ENCODE peak calls at places on chromosomes 1 and 21, in four cellular contexts. One of them, this sample, is unnamed.

GRCh38 chr1:17874665-17875064 is 119.5 kb downstream of the ACTL8 start:
- DNase-seq in HepG2: no peak
- DNase-seq in K562: no peak
- DNase-seq in Panc1: no peak
- DNase-seq in this sample: no peak

GRCh38 chr1:151511636-151512215 is 539 bp downstream of the CGN start:
- DNase-seq in HepG2: no peak
- DNase-seq in Panc1: no peak
- DNase-seq in K562: no peak
- DNase-seq in this sample: no peak

GRCh38 chr1:183600136-183600535 is 9.9 kb upstream of the NCF2 start:
- DNase-seq in Panc1: no peak
- DNase-seq in K562: no peak
- DNase-seq in HepG2: no peak
- DNase-seq in this sample: no peak

GRCh38 chr1:32353431-32353830 is 8.9 kb downstream of the FAM229A start:
- DNase-seq in HepG2: no peak
- DNase-seq in K562: no peak
- DNase-seq in Panc1: no peak
- DNase-seq in this sample: no peak

GRCh38 chr1:202189012-202189790 is 4.4 kb upstream of the LGR6 start:
- DNase-seq in K562: peak; percentile 78
- DNase-seq in HepG2: peak; percentile 83
- DNase-seq in Panc1: peak; percentile 39
- DNase-seq in this sample: no peak

GRCh38 chr21:34702341-34702807 is 33.6 kb downstream of the CLIC6 start:
- DNase-seq in K562: no peak
- DNase-seq in HepG2: no peak
- DNase-seq in Panc1: no peak
- DNase-seq in this sample: no peak

GRCh38 chr1:204293605-204294365 is 65.9 kb downstream of the PLEKHA6 start:
- DNase-seq in Panc1: no peak
- DNase-seq in K562: no peak
- DNase-seq in HepG2: no peak
- DNase-seq in this sample: no peak

GRCh38 chr21:37045556-37045955 is 27.3 kb downstream of the PIGP start:
- DNase-seq in Panc1: no peak
- DNase-seq in K562: no peak
- DNase-seq in HepG2: no peak
- DNase-seq in this sample: no peak

GRCh38 chr1:242524571-242525359 is at the start of gene PLD5:
- DNase-seq in HepG2: no peak
- DNase-seq in Panc1: no peak
- DNase-seq in K562: no peak
- DNase-seq in this sample: no peak

GRCh38 chr1:24283326-24284155 is 35.6 kb upstream of the GRHL3 start:
- DNase-seq in K562: no peak
- DNase-seq in HepG2: no peak
- DNase-seq in Panc1: peak; percentile 89
- DNase-seq in this sample: peak; percentile 56

GRCh38 chr21:26739189-26739588 is 106.0 kb downstream of the ADAMTS1 start:
- DNase-seq in K562: no peak
- DNase-seq in HepG2: no peak
- DNase-seq in Panc1: no peak
- DNase-seq in this sample: no peak

GRCh38 chr21:28632718-28633408 is 359.8 kb downstream of the LTN1 start:
- DNase-seq in Panc1: no peak
- DNase-seq in K562: no peak
- DNase-seq in HepG2: no peak
- DNase-seq in this sample: no peak

GRCh38 chr1:82586473-82586872 is 785.7 kb downstream of the ADGRL2 start:
- DNase-seq in HepG2: no peak
- DNase-seq in Panc1: no peak
- DNase-seq in K562: no peak
- DNase-seq in this sample: no peak

GRCh38 chr1:100834779-100835645 is 59.6 kb downstream of the EXTL2 start:
- DNase-seq in Panc1: peak; percentile 5
- DNase-seq in K562: peak; percentile 37
- DNase-seq in HepG2: peak; percentile 25
- DNase-seq in this sample: peak; percentile 29

GRCh38 chr1:181396171-181396670 is 87.1 kb upstream of the CACNA1E start:
- DNase-seq in HepG2: no peak
- DNase-seq in K562: no peak
- DNase-seq in Panc1: no peak
- DNase-seq in this sample: no peak

GRCh38 chr1:64956241-64956640 is 10.1 kb downstream of the JAK1 start:
- DNase-seq in Panc1: no peak
- DNase-seq in HepG2: no peak
- DNase-seq in K562: peak; percentile 69
- DNase-seq in this sample: no peak

GRCh38 chr1:233367057-233367759 is 39.7 kb downstream of the MAP3K21 start:
- DNase-seq in HepG2: peak; percentile 10
- DNase-seq in Panc1: no peak
- DNase-seq in K562: no peak
- DNase-seq in this sample: peak; percentile 26

GRCh38 chr21:39484711-39485264 is 33.0 kb downstream of the SH3BGR start:
- DNase-seq in HepG2: no peak
- DNase-seq in Panc1: no peak
- DNase-seq in K562: no peak
- DNase-seq in this sample: no peak

GRCh38 chr1:112797221-112797620 is 82.1 kb upstream of the PPM1J start:
- DNase-seq in K562: no peak
- DNase-seq in HepG2: no peak
- DNase-seq in Panc1: no peak
- DNase-seq in this sample: no peak

GRCh38 chr1:65209005-65209885 is 61.2 kb downstream of the AK4 start:
- DNase-seq in K562: peak; percentile 77
- DNase-seq in Panc1: peak; percentile 18
- DNase-seq in HepG2: peak; percentile 38
- DNase-seq in this sample: peak; percentile 31

GRCh38 chr1:196393742-196394141 is 214.5 kb downstream of the KCNT2 start:
- DNase-seq in Panc1: no peak
- DNase-seq in K562: no peak
- DNase-seq in HepG2: no peak
- DNase-seq in this sample: no peak

GRCh38 chr1:2072109-2072806 is 22.0 kb downstream of the PRKCZ start:
- DNase-seq in Panc1: no peak
- DNase-seq in HepG2: no peak
- DNase-seq in K562: no peak
- DNase-seq in this sample: no peak
- TF ChIP-seq TCF7L2 in Panc1: no peak
- TF ChIP-seq TCF7L2 in HepG2: no peak
- TF ChIP-seq TCF7L2 in K562: no peak
- TF ChIP-seq TCF7L2 in this sample: no peak

GRCh38 chr1:212858461-212859265 is 588 bp downstream of the FLVCR1 start:
- DNase-seq in K562: peak; percentile 42
- DNase-seq in HepG2: peak; percentile 18
- DNase-seq in Panc1: no peak
- DNase-seq in this sample: no peak
- TF ChIP-seq SIN3A in K562: no peak
- TF ChIP-seq SIN3A in HepG2: no peak
- TF ChIP-seq SIN3A in Panc1: no peak
- TF ChIP-seq SIN3A in this sample: no peak

GRCh38 chr21:32021319-32022027 is 148.7 kb downstream of the HUNK start:
- DNase-seq in Panc1: no peak
- DNase-seq in K562: no peak
- DNase-seq in HepG2: no peak
- DNase-seq in this sample: no peak
- TF ChIP-seq TCF7L2 in Panc1: no peak
- TF ChIP-seq TCF7L2 in K562: no peak
- TF ChIP-seq TCF7L2 in HepG2: no peak
- TF ChIP-seq TCF7L2 in this sample: no peak

GRCh38 chr1:2180297-2181245 is 14.0 kb downstream of the FAAP20 start:
- DNase-seq in K562: peak; percentile 77
- DNase-seq in Panc1: no peak
- DNase-seq in HepG2: no peak
- DNase-seq in this sample: no peak
- TF ChIP-seq SIN3A in K562: peak; percentile 2
- TF ChIP-seq SIN3A in Panc1: no peak
- TF ChIP-seq SIN3A in HepG2: no peak
- TF ChIP-seq SIN3A in this sample: no peak

GRCh38 chr1:62593825-62594394 is 3.4 kb upstream of the ANGPTL3 start:
- DNase-seq in Panc1: no peak
- DNase-seq in HepG2: no peak
- DNase-seq in K562: no peak
- DNase-seq in this sample: no peak
- TF ChIP-seq TCF7L2 in Panc1: no peak
- TF ChIP-seq TCF7L2 in HepG2: no peak
- TF ChIP-seq TCF7L2 in K562: no peak
- TF ChIP-seq TCF7L2 in this sample: no peak

GRCh38 chr1:94462606-94463005 is 44.4 kb downstream of the ABCD3 start:
- DNase-seq in Panc1: no peak
- DNase-seq in K562: no peak
- DNase-seq in HepG2: no peak
- DNase-seq in this sample: no peak

GRCh38 chr1:94463056-94463764 is 45.0 kb downstream of the ABCD3 start:
- DNase-seq in K562: no peak
- DNase-seq in HepG2: no peak
- DNase-seq in Panc1: no peak
- DNase-seq in this sample: no peak

GRCh38 chr1:94463765-94464330 is 45.7 kb downstream of the ABCD3 start:
- DNase-seq in Panc1: peak; percentile 15
- DNase-seq in K562: peak; percentile 31
- DNase-seq in HepG2: peak; percentile 71
- DNase-seq in this sample: peak; percentile 49
- TF ChIP-seq SIN3A in Panc1: no peak
- TF ChIP-seq SIN3A in K562: no peak
- TF ChIP-seq SIN3A in HepG2: no peak
- TF ChIP-seq SIN3A in this sample: no peak

GRCh38 chr1:116380499-116381316 is 7.7 kb downstream of the ATP1A1 start:
- DNase-seq in HepG2: no peak
- DNase-seq in K562: no peak
- DNase-seq in Panc1: no peak
- DNase-seq in this sample: no peak
- TF ChIP-seq TCF7L2 in HepG2: no peak
- TF ChIP-seq TCF7L2 in K562: no peak
- TF ChIP-seq TCF7L2 in Panc1: no peak
- TF ChIP-seq TCF7L2 in this sample: no peak

This sample was measured in HCT116.